ENCODE peak calls at places on chromosomes 1 and 21, in five cellular contexts. S is AG20443, U is fibroblast of lung, C is RCC 7860, Z is foreskin keratinocyte. E is an unnamed sample.

GRCh38 chr1:41073971-41074370 is 52.4 kb upstream of the SLFNL1 start:
- DNase-seq in Z (peak), C (peak), S (peak), U (peak), E (no peak)

GRCh38 chr1:171252482-171252881 is 4.2 kb downstream of the FMO1 start:
- DNase-seq in S (no peak), U (no peak), C (no peak), Z (no peak), E (no peak)

GRCh38 chr1:113835686-113836290 is 23.5 kb upstream of the RSBN1 start:
- DNase-seq in C (peak), Z (no peak), U (peak), S (peak), E (peak)

GRCh38 chr1:107138767-107139445 is 1.9 kb upstream of the NTNG1 start:
- DNase-seq in Z (peak), C (peak), S (peak), U (no peak), E (no peak)

GRCh38 chr1:26539722-26540121 is 10.2 kb downstream of the RPS6KA1 start:
- DNase-seq in U (no peak), C (no peak), Z (no peak), S (no peak), E (no peak)

GRCh38 chr1:23916209-23917131 is 3.3 kb upstream of the CNR2 start:
- DNase-seq in Z (no peak), U (peak), C (peak), S (peak), E (peak)

GRCh38 chr1:204961765-204962419 is 81.1 kb upstream of the CNTN2 start:
- DNase-seq in U (no peak), C (no peak), Z (no peak), S (no peak), E (no peak)

GRCh38 chr1:223771814-223772770 is 59.8 kb downstream of the CAPN2 start:
- DNase-seq in U (peak), Z (peak), C (peak), S (peak), E (no peak)

GRCh38 chr21:43333301-43334062 is 93.4 kb downstream of the SIK1 start:
- DNase-seq in C (peak), Z (peak), S (peak), U (peak), E (no peak)

GRCh38 chr1:20120796-20121195 is 1.5 kb upstream of the PLA2G2D start:
- DNase-seq in C (no peak), U (no peak), Z (no peak), S (no peak), E (no peak)

GRCh38 chr1:117562581-117563491 is 43.0 kb upstream of the TENT5C start:
- DNase-seq in Z (no peak), C (no peak), S (peak), U (no peak), E (no peak)

GRCh38 chr1:198771562-198772153 is 132.8 kb downstream of the PTPRC start:
- DNase-seq in S (peak), C (peak), Z (no peak), U (peak), E (peak)

GRCh38 chr1:198449727-198450433 is 90.6 kb downstream of the ATP6V1G3 start:
- DNase-seq in Z (peak), C (no peak), S (no peak), U (peak), E (no peak)

GRCh38 chr21:41428847-41429246 is 2.8 kb downstream of the MX1 start:
- DNase-seq in Z (no peak), U (no peak), S (no peak), C (no peak), E (no peak)

GRCh38 chr1:145956776-145957442 is 908 bp downstream of the LIX1L start:
- DNase-seq in C (no peak), U (peak), Z (no peak), S (no peak), E (peak)

GRCh38 chr1:47927165-47927564 is 70.0 kb downstream of the TRABD2B start:
- DNase-seq in C (no peak), U (no peak), S (no peak), Z (no peak), E (no peak)

GRCh38 chr1:60118119-60118518 is 44.5 kb upstream of the C1orf87 start:
- DNase-seq in S (peak), C (no peak), Z (no peak), U (no peak), E (no peak)

GRCh38 chr1:84505167-84506001 is 802 bp upstream of the SPATA1 start:
- DNase-seq in C (peak), S (peak), Z (peak), U (peak), E (peak)

GRCh38 chr21:41348434-41348833 is 13.4 kb upstream of the MX2 start:
- DNase-seq in U (no peak), S (no peak), Z (no peak), C (no peak), E (no peak)

GRCh38 chr1:145849356-145850165 is 4.1 kb downstream of the NUDT17 start:
- DNase-seq in C (peak), U (peak), Z (no peak), S (peak), E (no peak)

GRCh38 chr1:17276568-17276967 is 27.7 kb downstream of the PADI3 start:
- DNase-seq in U (no peak), Z (peak), C (peak), S (peak), E (no peak)

GRCh38 chr1:55061000-55061705 is 21.8 kb downstream of the PCSK9 start:
- DNase-seq in C (no peak), S (no peak), U (no peak), Z (no peak), E (no peak)

GRCh38 chr21:43352568-43353281 is 74.2 kb downstream of the SIK1 start:
- DNase-seq in U (no peak), C (peak), Z (no peak), S (no peak), E (peak)

E was measured in SK-N-DZ.